ENCODE peak calls at places on chromosomes 12 and 14, in ten cellular contexts. One of them, this sample, is unnamed.

GRCh38 chr12:26845057-26845666 is 12.2 kb upstream of the ITPR2 start:
- DNase-seq in neural progenitor cell: peak
- DNase-seq in kidney epithelial cell: no peak
- DNase-seq in IMR-90: peak
- DNase-seq in cardiac fibroblast: peak
- DNase-seq in foreskin fibroblast: peak
- DNase-seq in GM12865: peak
- DNase-seq in tibial nerve: peak
- DNase-seq in OCI-LY7: no peak
- DNase-seq in transverse colon: peak
- DNase-seq in this sample: peak

GRCh38 chr14:83923836-83924235 is 1606.1 kb upstream of the FLRT2 start:
- DNase-seq in neural progenitor cell: no peak
- DNase-seq in kidney epithelial cell: no peak
- DNase-seq in IMR-90: no peak
- DNase-seq in cardiac fibroblast: no peak
- DNase-seq in foreskin fibroblast: no peak
- DNase-seq in GM12865: no peak
- DNase-seq in tibial nerve: no peak
- DNase-seq in OCI-LY7: no peak
- DNase-seq in transverse colon: no peak
- DNase-seq in this sample: no peak

GRCh38 chr14:29906256-29906885 is 21.3 kb downstream of the PRKD1 start:
- DNase-seq in neural progenitor cell: no peak
- DNase-seq in kidney epithelial cell: peak
- DNase-seq in IMR-90: peak
- DNase-seq in cardiac fibroblast: peak
- DNase-seq in foreskin fibroblast: peak
- DNase-seq in GM12865: no peak
- DNase-seq in tibial nerve: no peak
- DNase-seq in OCI-LY7: no peak
- DNase-seq in transverse colon: no peak
- DNase-seq in this sample: no peak

GRCh38 chr12:44749566-44749965 is 126.5 kb downstream of the NELL2 start:
- DNase-seq in neural progenitor cell: no peak
- DNase-seq in kidney epithelial cell: no peak
- DNase-seq in IMR-90: no peak
- DNase-seq in cardiac fibroblast: no peak
- DNase-seq in foreskin fibroblast: no peak
- DNase-seq in GM12865: no peak
- DNase-seq in tibial nerve: no peak
- DNase-seq in OCI-LY7: no peak
- DNase-seq in transverse colon: no peak
- DNase-seq in this sample: no peak

GRCh38 chr14:99272669-99273024 is 650 bp upstream of the BCL11B start:
- DNase-seq in neural progenitor cell: no peak
- DNase-seq in kidney epithelial cell: no peak
- DNase-seq in IMR-90: no peak
- DNase-seq in cardiac fibroblast: no peak
- DNase-seq in foreskin fibroblast: peak
- DNase-seq in GM12865: no peak
- DNase-seq in tibial nerve: no peak
- DNase-seq in OCI-LY7: no peak
- DNase-seq in transverse colon: no peak
- DNase-seq in this sample: no peak

GRCh38 chr14:74515891-74516412 is 22.4 kb downstream of the ISCA2 start:
- DNase-seq in neural progenitor cell: no peak
- DNase-seq in kidney epithelial cell: no peak
- DNase-seq in IMR-90: no peak
- DNase-seq in cardiac fibroblast: no peak
- DNase-seq in foreskin fibroblast: no peak
- DNase-seq in GM12865: no peak
- DNase-seq in tibial nerve: no peak
- DNase-seq in OCI-LY7: no peak
- DNase-seq in transverse colon: no peak
- DNase-seq in this sample: no peak

GRCh38 chr12:87704374-87704773 is 324.8 kb downstream of the C12orf50 start:
- DNase-seq in neural progenitor cell: no peak
- DNase-seq in kidney epithelial cell: no peak
- DNase-seq in IMR-90: no peak
- DNase-seq in cardiac fibroblast: no peak
- DNase-seq in foreskin fibroblast: no peak
- DNase-seq in GM12865: no peak
- DNase-seq in tibial nerve: no peak
- DNase-seq in OCI-LY7: no peak
- DNase-seq in transverse colon: no peak
- DNase-seq in this sample: no peak

GRCh38 chr12:126337556-126337955 is 1272.3 kb downstream of the AACS start:
- DNase-seq in neural progenitor cell: no peak
- DNase-seq in kidney epithelial cell: peak
- DNase-seq in IMR-90: no peak
- DNase-seq in cardiac fibroblast: peak
- DNase-seq in foreskin fibroblast: peak
- DNase-seq in GM12865: no peak
- DNase-seq in tibial nerve: no peak
- DNase-seq in OCI-LY7: no peak
- DNase-seq in transverse colon: no peak
- DNase-seq in this sample: no peak

GRCh38 chr14:77098470-77099353 is 654 bp downstream of the CIPC start:
- DNase-seq in neural progenitor cell: peak
- DNase-seq in kidney epithelial cell: no peak
- DNase-seq in IMR-90: no peak
- DNase-seq in cardiac fibroblast: no peak
- DNase-seq in foreskin fibroblast: peak
- DNase-seq in GM12865: no peak
- DNase-seq in tibial nerve: peak
- DNase-seq in OCI-LY7: peak
- DNase-seq in transverse colon: peak
- DNase-seq in this sample: peak

GRCh38 chr12:45543887-45544286 is 185.6 kb upstream of the ARID2 start:
- DNase-seq in neural progenitor cell: peak
- DNase-seq in kidney epithelial cell: peak
- DNase-seq in IMR-90: peak
- DNase-seq in cardiac fibroblast: peak
- DNase-seq in foreskin fibroblast: peak
- DNase-seq in GM12865: peak
- DNase-seq in tibial nerve: no peak
- DNase-seq in OCI-LY7: peak
- DNase-seq in transverse colon: peak
- DNase-seq in this sample: peak

GRCh38 chr14:74475678-74476077 is 17.4 kb downstream of the NPC2 start:
- DNase-seq in neural progenitor cell: no peak
- DNase-seq in kidney epithelial cell: peak
- DNase-seq in IMR-90: peak
- DNase-seq in cardiac fibroblast: peak
- DNase-seq in foreskin fibroblast: peak
- DNase-seq in GM12865: no peak
- DNase-seq in tibial nerve: no peak
- DNase-seq in OCI-LY7: no peak
- DNase-seq in transverse colon: no peak
- DNase-seq in this sample: no peak

GRCh38 chr12:9106067-9106466 is 9.7 kb downstream of the A2M start:
- DNase-seq in neural progenitor cell: no peak
- DNase-seq in kidney epithelial cell: no peak
- DNase-seq in IMR-90: no peak
- DNase-seq in cardiac fibroblast: no peak
- DNase-seq in foreskin fibroblast: no peak
- DNase-seq in GM12865: no peak
- DNase-seq in tibial nerve: no peak
- DNase-seq in OCI-LY7: no peak
- DNase-seq in transverse colon: no peak
- DNase-seq in this sample: no peak

GRCh38 chr12:643478-644292 is 19.6 kb downstream of the NINJ2 start:
- DNase-seq in neural progenitor cell: no peak
- DNase-seq in kidney epithelial cell: no peak
- DNase-seq in IMR-90: no peak
- DNase-seq in cardiac fibroblast: no peak
- DNase-seq in foreskin fibroblast: no peak
- DNase-seq in GM12865: peak
- DNase-seq in tibial nerve: no peak
- DNase-seq in OCI-LY7: peak
- DNase-seq in transverse colon: peak
- DNase-seq in this sample: peak

GRCh38 chr14:78902010-78902623 is 731.9 kb downstream of the NRXN3 start:
- DNase-seq in neural progenitor cell: peak
- DNase-seq in kidney epithelial cell: no peak
- DNase-seq in IMR-90: peak
- DNase-seq in cardiac fibroblast: peak
- DNase-seq in foreskin fibroblast: peak
- DNase-seq in GM12865: peak
- DNase-seq in tibial nerve: no peak
- DNase-seq in OCI-LY7: peak
- DNase-seq in transverse colon: peak
- DNase-seq in this sample: no peak

GRCh38 chr12:53326460-53327185 is 5.2 kb upstream of the AAAS start:
- DNase-seq in neural progenitor cell: peak
- DNase-seq in kidney epithelial cell: no peak
- DNase-seq in IMR-90: no peak
- DNase-seq in cardiac fibroblast: no peak
- DNase-seq in foreskin fibroblast: no peak
- DNase-seq in GM12865: peak
- DNase-seq in tibial nerve: no peak
- DNase-seq in OCI-LY7: peak
- DNase-seq in transverse colon: no peak
- DNase-seq in this sample: no peak

GRCh38 chr12:53327435-53328042 is 6.1 kb upstream of the AAAS start:
- DNase-seq in neural progenitor cell: no peak
- DNase-seq in kidney epithelial cell: no peak
- DNase-seq in IMR-90: no peak
- DNase-seq in cardiac fibroblast: peak
- DNase-seq in foreskin fibroblast: peak
- DNase-seq in GM12865: no peak
- DNase-seq in tibial nerve: no peak
- DNase-seq in OCI-LY7: peak
- DNase-seq in transverse colon: no peak
- DNase-seq in this sample: no peak

GRCh38 chr12:53324113-53324778 is 2.8 kb upstream of the AAAS start:
- DNase-seq in neural progenitor cell: peak
- DNase-seq in kidney epithelial cell: no peak
- DNase-seq in IMR-90: no peak
- DNase-seq in cardiac fibroblast: no peak
- DNase-seq in foreskin fibroblast: peak
- DNase-seq in GM12865: peak
- DNase-seq in tibial nerve: no peak
- DNase-seq in OCI-LY7: peak
- DNase-seq in transverse colon: peak
- DNase-seq in this sample: no peak

GRCh38 chr12:53325539-53326061 is 4.2 kb upstream of the AAAS start:
- DNase-seq in neural progenitor cell: peak
- DNase-seq in kidney epithelial cell: no peak
- DNase-seq in IMR-90: no peak
- DNase-seq in cardiac fibroblast: no peak
- DNase-seq in foreskin fibroblast: peak
- DNase-seq in GM12865: peak
- DNase-seq in tibial nerve: peak
- DNase-seq in OCI-LY7: peak
- DNase-seq in transverse colon: peak
- DNase-seq in this sample: peak

GRCh38 chr12:53324779-53325538 is 3.5 kb upstream of the AAAS start:
- DNase-seq in neural progenitor cell: peak
- DNase-seq in kidney epithelial cell: peak
- DNase-seq in IMR-90: peak
- DNase-seq in cardiac fibroblast: peak
- DNase-seq in foreskin fibroblast: peak
- DNase-seq in GM12865: peak
- DNase-seq in tibial nerve: peak
- DNase-seq in OCI-LY7: peak
- DNase-seq in transverse colon: peak
- DNase-seq in this sample: peak
- TF ChIP-seq CTCF in neural progenitor cell: peak
- TF ChIP-seq CTCF in kidney epithelial cell: peak
- TF ChIP-seq CTCF in IMR-90: peak
- TF ChIP-seq CTCF in cardiac fibroblast: peak
- TF ChIP-seq CTCF in foreskin fibroblast: peak
- TF ChIP-seq CTCF in GM12865: peak
- TF ChIP-seq CTCF in tibial nerve: peak
- TF ChIP-seq CTCF in OCI-LY7: peak
- TF ChIP-seq CTCF in transverse colon: peak
- TF ChIP-seq CTCF in this sample: peak

DNA sequence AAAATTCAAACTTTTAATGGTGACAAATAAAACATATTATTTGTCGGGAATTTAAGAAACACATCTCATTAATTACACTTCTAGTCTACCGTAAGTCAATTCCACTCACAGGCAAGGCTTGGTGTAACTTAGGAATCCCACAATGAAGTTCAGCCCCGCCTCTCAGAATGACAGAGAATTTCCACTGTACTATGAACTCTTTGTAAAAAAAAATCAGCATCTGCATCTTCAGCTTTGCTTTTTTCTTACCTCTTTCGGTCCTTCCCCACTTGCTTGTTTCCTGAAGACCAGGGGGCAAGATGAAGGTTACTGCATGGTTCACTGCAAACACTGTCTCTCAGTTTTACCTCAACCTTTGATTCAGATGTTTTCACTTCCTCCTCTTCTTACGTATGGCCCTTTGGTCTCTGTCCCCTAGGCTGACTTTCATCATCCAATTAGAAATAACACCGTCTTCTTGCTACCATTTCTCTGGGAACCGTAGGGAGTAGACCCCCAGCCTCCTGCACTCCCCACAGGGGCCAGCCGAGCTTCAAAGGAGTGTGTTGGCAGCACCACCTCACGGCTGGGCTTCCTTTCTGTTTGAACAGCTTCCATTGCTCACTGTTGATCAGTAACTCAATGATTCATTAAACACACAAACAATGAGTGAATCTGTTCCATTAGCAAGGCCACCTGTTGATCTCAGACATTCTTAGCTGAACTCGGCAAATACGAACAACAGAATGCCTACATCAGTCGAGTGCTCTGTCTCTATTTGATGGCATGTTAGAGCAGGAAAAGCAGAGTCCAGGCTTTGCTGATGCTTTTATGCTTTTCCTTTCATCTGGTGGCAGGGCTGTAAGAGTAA is 343.0 kb downstream of the BMP4 start:
- DNase-seq in neural progenitor cell: peak
- DNase-seq in kidney epithelial cell: peak
- DNase-seq in IMR-90: peak
- DNase-seq in cardiac fibroblast: no peak
- DNase-seq in foreskin fibroblast: peak
- DNase-seq in GM12865: peak
- DNase-seq in tibial nerve: no peak
- DNase-seq in OCI-LY7: peak
- DNase-seq in transverse colon: peak
- DNase-seq in this sample: no peak
- H3K4me3 ChIP-seq in neural progenitor cell: peak
- H3K4me3 ChIP-seq in kidney epithelial cell: peak
- H3K4me3 ChIP-seq in IMR-90: no peak
- H3K4me3 ChIP-seq in cardiac fibroblast: no peak
- H3K4me3 ChIP-seq in foreskin fibroblast: no peak
- H3K4me3 ChIP-seq in GM12865: peak
- H3K4me3 ChIP-seq in tibial nerve: no peak
- H3K4me3 ChIP-seq in OCI-LY7: peak
- H3K4me3 ChIP-seq in transverse colon: no peak
- H3K4me3 ChIP-seq in this sample: no peak

GRCh38 chr14:37890095-37890494 is 294.7 kb downstream of the TTC6 start:
- DNase-seq in neural progenitor cell: no peak
- DNase-seq in kidney epithelial cell: no peak
- DNase-seq in IMR-90: no peak
- DNase-seq in cardiac fibroblast: no peak
- DNase-seq in foreskin fibroblast: no peak
- DNase-seq in GM12865: no peak
- DNase-seq in tibial nerve: no peak
- DNase-seq in OCI-LY7: no peak
- DNase-seq in transverse colon: no peak
- DNase-seq in this sample: no peak
- TF ChIP-seq CTCF in neural progenitor cell: peak
- TF ChIP-seq CTCF in kidney epithelial cell: no peak
- TF ChIP-seq CTCF in IMR-90: peak
- TF ChIP-seq CTCF in cardiac fibroblast: no peak
- TF ChIP-seq CTCF in foreskin fibroblast: peak
- TF ChIP-seq CTCF in GM12865: no peak
- TF ChIP-seq CTCF in tibial nerve: no peak
- TF ChIP-seq CTCF in OCI-LY7: peak
- TF ChIP-seq CTCF in transverse colon: peak
- TF ChIP-seq CTCF in this sample: no peak

GRCh38 chr14:69050235-69051184 is 71.4 kb upstream of the ACTN1 start:
- DNase-seq in neural progenitor cell: no peak
- DNase-seq in kidney epithelial cell: no peak
- DNase-seq in IMR-90: no peak
- DNase-seq in cardiac fibroblast: no peak
- DNase-seq in foreskin fibroblast: no peak
- DNase-seq in GM12865: no peak
- DNase-seq in tibial nerve: no peak
- DNase-seq in OCI-LY7: peak
- DNase-seq in transverse colon: no peak
- DNase-seq in this sample: no peak
- H3K4me3 ChIP-seq in neural progenitor cell: no peak
- H3K4me3 ChIP-seq in kidney epithelial cell: no peak
- H3K4me3 ChIP-seq in IMR-90: no peak
- H3K4me3 ChIP-seq in cardiac fibroblast: no peak
- H3K4me3 ChIP-seq in foreskin fibroblast: no peak
- H3K4me3 ChIP-seq in GM12865: no peak
- H3K4me3 ChIP-seq in tibial nerve: no peak
- H3K4me3 ChIP-seq in OCI-LY7: no peak
- H3K4me3 ChIP-seq in transverse colon: no peak
- H3K4me3 ChIP-seq in this sample: no peak

This sample was measured in gastrocnemius medialis.